ENCODE peak calls at places on chromosomes 16 and 17, in four cellular contexts. N, O, J and U are unnamed samples.

GRCh38 chr16:89324056-89325010 is 106.8 kb downstream of the ZNF778 start:
- DNase-seq in N (no peak), O (peak; percentile 60), J (no peak), U (no peak)

GRCh38 chr17:57269052-57269451 is 12.7 kb downstream of the MSI2 start:
- DNase-seq in N (no peak), O (no peak), J (no peak), U (peak; percentile 33)

GRCh38 chr16:19573997-19574396 is 18.5 kb downstream of the VPS35L start:
- DNase-seq in N (no peak), O (no peak), J (no peak), U (no peak)

GRCh38 chr17:73802871-73803270 is 158.6 kb upstream of the SDK2 start:
- DNase-seq in N (no peak), O (no peak), J (no peak), U (no peak)

GRCh38 chr16:89003831-89004208 is 26.8 kb upstream of the CBFA2T3 start:
- DNase-seq in N (no peak), O (no peak), J (no peak), U (no peak)

GRCh38 chr16:66886914-66887313 is 6.6 kb downstream of the PDP2 start:
- DNase-seq in N (no peak), O (no peak), J (no peak), U (no peak)

GRCh38 chr17:14308965-14309879 is 8.3 kb downstream of the HS3ST3B1 start:
- DNase-seq in N (peak; percentile 98), O (peak; percentile 86), J (no peak), U (peak; percentile 100)

GRCh38 chr16:31138621-31139578 is 3.4 kb upstream of the PRSS8 start:
- DNase-seq in N (peak; percentile 17), O (no peak), J (no peak), U (peak; percentile 89)

DNA sequence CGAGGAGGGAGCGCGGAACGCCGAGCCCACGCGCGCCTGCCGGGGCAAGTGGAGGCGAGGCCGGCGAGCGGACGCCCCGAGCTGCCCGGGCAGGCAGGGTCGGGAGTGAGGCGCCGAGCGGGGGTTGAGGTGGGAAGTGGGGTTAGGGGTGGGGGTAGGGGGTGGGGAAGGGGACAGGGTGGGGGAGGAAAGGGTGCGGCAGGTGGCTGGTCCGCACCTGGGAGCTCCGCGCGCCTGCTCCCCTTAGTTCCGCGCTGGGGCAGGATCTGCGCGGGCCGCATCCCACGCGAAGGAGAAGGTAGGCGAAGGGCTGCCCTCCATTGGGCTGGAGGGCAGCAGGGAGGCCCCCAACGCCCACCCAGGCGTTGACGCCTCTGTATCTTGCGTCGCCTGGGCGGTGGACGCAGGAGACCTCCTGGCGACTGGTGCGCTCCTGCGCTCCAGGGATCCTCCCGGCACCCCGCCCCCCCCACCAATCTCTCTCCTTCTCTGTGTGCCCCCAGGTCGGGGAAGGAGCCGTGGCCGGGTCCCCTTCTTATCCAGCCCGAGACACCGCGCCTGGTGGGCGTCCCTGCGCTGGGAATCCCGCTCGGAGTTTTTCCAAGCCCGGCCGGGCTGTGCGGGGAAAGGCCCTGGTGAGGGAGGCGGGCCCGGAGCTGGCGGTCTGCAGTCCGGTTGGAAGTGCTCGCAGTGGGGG is 51.3 kb upstream of the AMZ2 start:
- DNase-seq in N (peak; percentile 33), O (no peak), J (no peak), U (no peak)
- H3K27me3 ChIP-seq in N (peaks cover 100% of the 10 kb centered on the region), O (peaks cover 71% of the 10 kb centered on the region), J (no peaks in the 10 kb centered on the region), U (peaks cover 100% of the 10 kb centered on the region)

GRCh38 chr17:76869209-76869877 is 1.1 kb downstream of the MGAT5B start:
- DNase-seq in N (peak; percentile 64), O (no peak), J (no peak), U (peak; percentile 84)
- H3K4me3 ChIP-seq in N (peak overlapping the region; percentile 57), O (no peak overlapping the region), J (no peak overlapping the region), U (peak overlapping the region; percentile 49)

GRCh38 chr17:49471769-49472168 is 23.3 kb upstream of the NGFR start:
- DNase-seq in N (no peak), O (no peak), J (no peak), U (no peak)

GRCh38 chr17:49467175-49467574 is 27.9 kb upstream of the NGFR start:
- DNase-seq in N (no peak), O (no peak), J (no peak), U (no peak)

GRCh38 chr17:49469831-49470568 is 25.1 kb upstream of the NGFR start:
- DNase-seq in N (peak; percentile 85), O (no peak), J (no peak), U (peak; percentile 93)

GRCh38 chr17:49471089-49471683 is 23.9 kb upstream of the NGFR start:
- DNase-seq in N (peak; percentile 52), O (no peak), J (no peak), U (peak; percentile 86)

GRCh38 chr17:49468827-49469385 is 26.2 kb upstream of the NGFR start:
- DNase-seq in N (no peak), O (peak; percentile 66), J (no peak), U (no peak)
- H3K27me3 ChIP-seq in N (peaks cover 55% of the 10 kb centered on the region), O (peaks cover 51% of the 10 kb centered on the region), J (peaks cover 23% of the 10 kb centered on the region), U (peaks cover 51% of the 10 kb centered on the region)

GRCh38 chr16:85355515-85355837 is 243.2 kb upstream of the CIBAR2 start:
- DNase-seq in N (no peak), O (no peak), J (no peak), U (no peak)
- H3K4me3 ChIP-seq in N (no peak overlapping the region), O (no peak overlapping the region), J (no peak overlapping the region), U (no peak overlapping the region)

GRCh38 chr17:36931697-36932382 is 5.4 kb upstream of the LHX1 start:
- DNase-seq in N (no peak), O (no peak), J (no peak), U (peak; percentile 57)

GRCh38 chr17:36932383-36933173 is 4.7 kb upstream of the LHX1 start:
- DNase-seq in N (no peak), O (no peak), J (no peak), U (peak; percentile 64)

GRCh38 chr17:36934144-36934758 is 3.0 kb upstream of the LHX1 start:
- DNase-seq in N (peak; percentile 60), O (no peak), J (no peak), U (peak; percentile 85)

GRCh38 chr17:36934759-36935630 is 2.3 kb upstream of the LHX1 start:
- DNase-seq in N (peak; percentile 85), O (no peak), J (no peak), U (peak; percentile 93)

DNA sequence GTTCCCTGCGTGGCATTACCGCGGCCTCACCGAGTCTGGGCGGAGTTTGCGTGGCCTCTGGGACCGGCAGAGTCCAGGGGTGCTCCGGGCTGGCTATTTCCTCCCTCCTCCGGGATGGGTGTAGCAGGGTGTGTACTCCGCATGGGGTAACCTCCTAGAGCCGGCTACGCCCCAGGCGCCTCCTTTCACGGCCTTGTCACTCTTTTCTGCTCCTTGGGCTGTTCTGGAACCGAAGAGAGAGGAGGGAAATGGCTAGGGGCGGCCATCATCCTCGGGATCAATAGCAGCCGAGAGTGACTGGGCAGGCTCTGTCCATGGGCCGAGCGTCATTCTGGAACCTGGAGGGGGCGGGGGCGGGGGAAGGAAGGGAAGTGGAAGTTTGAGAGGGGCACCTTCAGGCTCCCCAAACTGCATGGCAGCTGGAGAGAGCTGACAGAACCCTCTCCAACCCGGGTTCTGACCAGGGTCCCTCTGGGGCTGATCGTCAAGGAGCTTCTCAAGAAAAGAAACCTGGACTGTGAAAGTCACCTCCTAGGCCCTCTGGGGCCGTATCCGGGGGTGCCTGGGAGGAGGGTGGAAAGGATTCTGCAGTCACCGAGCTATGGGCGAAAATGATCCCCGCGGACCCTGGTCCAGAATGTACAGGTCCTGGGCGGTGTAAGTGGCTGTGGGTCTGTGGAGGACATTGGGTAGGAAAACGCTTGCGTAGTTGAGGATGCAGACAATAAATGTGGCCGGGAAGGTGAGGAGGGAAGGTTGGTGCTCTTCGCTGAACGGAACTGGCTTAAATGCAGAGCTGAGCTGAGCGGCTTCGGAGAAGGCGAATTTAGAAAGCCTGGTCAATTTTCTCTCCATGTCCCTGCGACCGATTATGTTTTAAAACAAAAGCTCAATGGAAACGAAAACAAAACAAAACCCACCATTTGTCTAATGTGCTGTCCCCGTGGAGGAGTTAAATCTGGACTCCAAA is 3.8 kb upstream of the LHX1 start:
- DNase-seq in N (peak; percentile 54), O (no peak), J (no peak), U (peak; percentile 73)
- H3K27me3 ChIP-seq in N (peaks cover 100% of the 10 kb centered on the region), O (peaks cover 100% of the 10 kb centered on the region), J (peaks cover 28% of the 10 kb centered on the region), U (peaks cover 69% of the 10 kb centered on the region)